ENCODE peak calls at places on chromosomes 12 and 14, in seven cellular contexts. S is mesothelial cell of epicardium; L is epithelial cell of prostate; Q is Daoy; G is activated naive CD4-positive, alpha-beta T cell; Y is amniotic epithelial cell; D is astrocyte of the cerebellum. B is an unnamed sample.

GRCh38 chr14:58808828-58809227 is 171.1 kb downstream of the DACT1 start:
- DNase-seq in L (peak), D (no peak), S (no peak), Q (peak), G (no peak), Y (peak), B (no peak)

GRCh38 chr12:59780605-59781135 is 184.8 kb downstream of the SLC16A7 start:
- DNase-seq in L (peak), G (no peak), Y (peak), Q (no peak), S (no peak), D (peak), B (peak)

GRCh38 chr12:30963709-30964564 is 37.4 kb downstream of the TSPAN11 start:
- DNase-seq in S (no peak), L (no peak), Y (no peak), G (no peak), Q (no peak), D (no peak), B (no peak)

GRCh38 chr14:89060191-89060590 is 235.7 kb downstream of the TTC8 start:
- DNase-seq in S (no peak), L (no peak), Y (peak), Q (peak), D (no peak), G (no peak), B (no peak)

GRCh38 chr12:105671720-105672119 is 341.2 kb downstream of the C12orf75 start:
- DNase-seq in S (no peak), D (no peak), Y (no peak), G (no peak), Q (no peak), L (no peak), B (no peak)

GRCh38 chr14:22819191-22819988 is 4.2 kb upstream of the SLC7A7 start:
- DNase-seq in G (no peak), Q (no peak), Y (peak), S (no peak), D (no peak), L (no peak), B (peak)

GRCh38 chr12:69929531-69929930 is 104.5 kb downstream of the MYRFL start:
- DNase-seq in Q (no peak), L (no peak), D (no peak), Y (peak), G (no peak), S (no peak), B (peak)

GRCh38 chr12:43882578-43883178 is 46.8 kb downstream of the TMEM117 start:
- DNase-seq in G (no peak), S (no peak), D (peak), Y (peak), L (no peak), Q (peak), B (peak)

GRCh38 chr14:105292810-105293711 is 7.7 kb downstream of the BRF1 start:
- DNase-seq in L (no peak), Y (no peak), D (no peak), S (no peak), Q (no peak), G (no peak), B (no peak)

GRCh38 chr12:1281683-1282366 is 290.8 kb downstream of the ERC1 start:
- DNase-seq in S (no peak), D (peak), L (no peak), Q (peak), Y (peak), G (no peak), B (peak)

GRCh38 chr14:101465795-101466448 is 95.4 kb upstream of the DIO3 start:
- DNase-seq in Q (no peak), L (no peak), G (no peak), D (no peak), Y (no peak), S (peak), B (no peak)

GRCh38 chr12:96472384-96472783 is 17.0 kb upstream of the CFAP54 start:
- DNase-seq in L (no peak), S (no peak), G (no peak), Y (no peak), Q (no peak), D (no peak), B (no peak)